ENCODE peak calls at places on chromosomes 6 and 20, in five cellular contexts. G is T-cell, S is stomach, N is A549, T is RWPE1. U is an unnamed sample.

GRCh38 chr6:114100421-114100820 is 129.5 kb upstream of the HDAC2 start:
- DNase-seq in S (no peak), T (no peak), G (no peak), N (no peak), U (no peak)

GRCh38 chr20:49230021-49230420 is 10.8 kb downstream of the DDX27 start:
- DNase-seq in N (no peak), G (no peak), T (no peak), S (no peak), U (peak)

GRCh38 chr6:134176283-134176975 is 124.0 kb upstream of the SLC2A12 start:
- DNase-seq in S (peak), N (no peak), G (no peak), T (no peak), U (no peak)

GRCh38 chr6:122548281-122548680 is 61.9 kb upstream of the PKIB start:
- DNase-seq in T (no peak), G (no peak), S (no peak), N (no peak), U (no peak)

GRCh38 chr6:36827261-36828079 is 11.8 kb downstream of the CPNE5 start:
- DNase-seq in T (peak), G (peak), S (no peak), N (no peak), U (no peak)

GRCh38 chr6:26311012-26311384 is 54.0 kb upstream of the BTN3A2 start:
- DNase-seq in T (no peak), N (no peak), G (peak), S (no peak), U (no peak)

GRCh38 chr6:119960065-119960464 is 610.5 kb upstream of the MAN1A1 start:
- DNase-seq in G (no peak), N (no peak), S (no peak), T (no peak), U (no peak)

GRCh38 chr20:1666802-1667201 is 9.2 kb upstream of the SIRPG start:
- DNase-seq in T (no peak), G (no peak), N (no peak), S (no peak), U (no peak)

GRCh38 chr20:43389839-43390626 is 67.7 kb upstream of the SRSF6 start:
- DNase-seq in N (no peak), S (no peak), T (no peak), G (no peak), U (no peak)

GRCh38 chr6:16405349-16405865 is 167.0 kb downstream of the GMPR start:
- DNase-seq in N (no peak), G (no peak), T (no peak), S (no peak), U (no peak)

GRCh38 chr20:60053125-60053812 is 95.0 kb downstream of the CDH26 start:
- DNase-seq in S (no peak), G (no peak), N (no peak), T (no peak), U (no peak)

GRCh38 chr6:105170066-105170465 is 9.7 kb downstream of the POPDC3 start:
- DNase-seq in N (no peak), T (no peak), G (no peak), S (no peak), U (no peak)

GRCh38 chr20:34066476-34067090 is 45.5 kb downstream of the EIF2S2 start:
- DNase-seq in G (no peak), N (no peak), S (no peak), T (no peak), U (no peak)

GRCh38 chr6:21423106-21423854 is 170.3 kb upstream of the SOX4 start:
- DNase-seq in S (no peak), G (no peak), T (no peak), N (no peak), U (no peak)

GRCh38 chr20:47678130-47678453 is 107.2 kb downstream of the SULF2 start:
- DNase-seq in G (no peak), N (no peak), S (no peak), T (no peak), U (no peak)

GRCh38 chr6:150491131-150491795 is 108.4 kb upstream of the PLEKHG1 start:
- DNase-seq in S (no peak), G (no peak), N (peak), T (peak), U (no peak)

GRCh38 chr20:2387180-2387577 is 6.5 kb downstream of the TGM6 start:
- DNase-seq in G (peak), S (no peak), N (peak), T (peak), U (peak)

GRCh38 chr6:147133669-147134068 is 70.5 kb upstream of the STXBP5 start:
- DNase-seq in T (no peak), G (no peak), S (no peak), N (no peak), U (no peak)

GRCh38 chr6:116840091-116840490 is 11.2 kb upstream of the GPRC6A start:
- DNase-seq in G (no peak), S (no peak), N (no peak), T (peak), U (no peak)

GRCh38 chr20:57753332-57754164 is 43.7 kb upstream of the PMEPA1 start:
- DNase-seq in S (no peak), N (no peak), T (no peak), G (no peak), U (no peak)

GRCh38 chr6:52503853-52504777 is 72.7 kb downstream of the TRAM2 start:
- DNase-seq in T (peak), S (peak), N (peak), G (no peak), U (peak)

GRCh38 chr20:51190783-51191180 is 167.9 kb upstream of the KCNG1 start:
- DNase-seq in N (no peak), T (no peak), S (no peak), G (no peak), U (no peak)

GRCh38 chr6:24891004-24891403 is 44.8 kb downstream of the RIPOR2 start:
- DNase-seq in S (no peak), T (no peak), N (no peak), G (no peak), U (no peak)

GRCh38 chr20:16701296-16701695 is 28.5 kb upstream of the SNRPB2 start:
- DNase-seq in G (peak), T (no peak), S (peak), N (no peak), U (no peak)

GRCh38 chr20:63186528-63187316 is 29.2 kb downstream of the YTHDF1 start:
- DNase-seq in T (peak), S (peak), N (no peak), G (no peak), U (no peak)

GRCh38 chr6:82711992-82712788 is 348.6 kb downstream of the TPBG start:
- DNase-seq in G (no peak), S (no peak), N (no peak), T (no peak), U (no peak)

GRCh38 chr6:129853996-129854711 is 7.0 kb downstream of the TMEM244 start:
- DNase-seq in T (peak), S (no peak), G (no peak), N (no peak), U (no peak)

GRCh38 chr6:159079367-159079766 is 34.6 kb upstream of the TAGAP start:
- DNase-seq in S (no peak), T (no peak), G (no peak), N (no peak), U (no peak)

GRCh38 chr20:13102237-13102636 is 93.5 kb downstream of the SPTLC3 start:
- DNase-seq in S (no peak), T (no peak), N (no peak), G (no peak), U (no peak)

GRCh38 chr20:37193226-37193625 is 13.9 kb upstream of the MROH8 start:
- DNase-seq in G (no peak), T (no peak), S (no peak), N (no peak), U (no peak)

GRCh38 chr6:89866024-89866678 is 28.1 kb upstream of the GJA10 start:
- DNase-seq in N (no peak), S (no peak), T (no peak), G (no peak), U (no peak)

GRCh38 chr6:12472601-12473038 is 182.5 kb downstream of the EDN1 start:
- DNase-seq in G (no peak), N (no peak), T (peak), S (no peak), U (no peak)

GRCh38 chr20:50221501-50222323 is 31.1 kb downstream of the CEBPB start:
- DNase-seq in N (no peak), G (no peak), S (no peak), T (peak), U (no peak)

GRCh38 chr20:58432190-58432954 is 43.3 kb downstream of the VAPB start:
- DNase-seq in G (no peak), N (no peak), T (no peak), S (no peak), U (no peak)

GRCh38 chr20:61803903-61804804 is 261.5 kb downstream of the TAF4 start:
- DNase-seq in G (no peak), S (no peak), T (no peak), N (no peak), U (no peak)

GRCh38 chr6:85459224-85459901 is 9.5 kb downstream of the NT5E start:
- DNase-seq in T (peak), G (no peak), N (no peak), S (no peak), U (no peak)

GRCh38 chr20:62303327-62304226 is 780 bp downstream of the ADRM1 start:
- DNase-seq in T (no peak), N (no peak), S (no peak), G (no peak), U (no peak)

GRCh38 chr6:35417979-35418661 is 34.0 kb upstream of the FANCE start:
- DNase-seq in T (no peak), S (no peak), N (no peak), G (no peak), U (no peak)

U was measured in NCI-H2107.